ENCODE peak calls at places on chromosomes 3 and 15, in five cellular contexts. One of them, this sample, is unnamed.

GRCh38 chr15:69734699-69735098 is 282.1 kb downstream of the RPLP1 start:
- DNase-seq in NCI-H345: no peak
- DNase-seq in epithelial cell of esophagus: no peak
- DNase-seq in T-helper 9 cell: no peak
- DNase-seq in activated gamma-delta T cell: no peak
- DNase-seq in this sample: no peak

GRCh38 chr15:52780172-52780980 is 9.8 kb downstream of the ONECUT1 start:
- DNase-seq in NCI-H345: peak
- DNase-seq in T-helper 9 cell: peak
- DNase-seq in epithelial cell of esophagus: peak
- DNase-seq in activated gamma-delta T cell: no peak
- DNase-seq in this sample: no peak

GRCh38 chr15:39628821-39629220 is 47.9 kb downstream of the THBS1 start:
- DNase-seq in activated gamma-delta T cell: no peak
- DNase-seq in T-helper 9 cell: no peak
- DNase-seq in NCI-H345: no peak
- DNase-seq in epithelial cell of esophagus: no peak
- DNase-seq in this sample: no peak

GRCh38 chr15:83206387-83206970 is 1.1 kb downstream of the HDGFL3 start:
- DNase-seq in activated gamma-delta T cell: no peak
- DNase-seq in T-helper 9 cell: no peak
- DNase-seq in NCI-H345: no peak
- DNase-seq in epithelial cell of esophagus: no peak
- DNase-seq in this sample: no peak

GRCh38 chr15:44227584-44227983 is 32.5 kb upstream of the FRMD5 start:
- DNase-seq in NCI-H345: no peak
- DNase-seq in epithelial cell of esophagus: peak
- DNase-seq in T-helper 9 cell: no peak
- DNase-seq in activated gamma-delta T cell: no peak
- DNase-seq in this sample: no peak

GRCh38 chr3:49346797-49347251 is 7.0 kb upstream of the USP4 start:
- DNase-seq in NCI-H345: no peak
- DNase-seq in T-helper 9 cell: no peak
- DNase-seq in activated gamma-delta T cell: no peak
- DNase-seq in epithelial cell of esophagus: peak
- DNase-seq in this sample: no peak

GRCh38 chr15:60620707-60621106 is 141.8 kb upstream of the ICE2 start:
- DNase-seq in epithelial cell of esophagus: peak
- DNase-seq in T-helper 9 cell: no peak
- DNase-seq in activated gamma-delta T cell: no peak
- DNase-seq in NCI-H345: no peak
- DNase-seq in this sample: no peak

GRCh38 chr3:102378216-102378615 is 56.6 kb upstream of the ZPLD1 start:
- DNase-seq in epithelial cell of esophagus: peak
- DNase-seq in NCI-H345: no peak
- DNase-seq in activated gamma-delta T cell: no peak
- DNase-seq in T-helper 9 cell: no peak
- DNase-seq in this sample: no peak

GRCh38 chr3:31268868-31269267 is 263.9 kb upstream of the STT3B start:
- DNase-seq in epithelial cell of esophagus: no peak
- DNase-seq in T-helper 9 cell: no peak
- DNase-seq in activated gamma-delta T cell: no peak
- DNase-seq in NCI-H345: no peak
- DNase-seq in this sample: no peak

GRCh38 chr15:58910456-58910855 is 23.0 kb downstream of the SLTM start:
- DNase-seq in NCI-H345: no peak
- DNase-seq in T-helper 9 cell: no peak
- DNase-seq in epithelial cell of esophagus: no peak
- DNase-seq in activated gamma-delta T cell: no peak
- DNase-seq in this sample: no peak

GRCh38 chr3:106773795-106774194 is 603.4 kb upstream of the CCDC54 start:
- DNase-seq in epithelial cell of esophagus: no peak
- DNase-seq in activated gamma-delta T cell: no peak
- DNase-seq in T-helper 9 cell: no peak
- DNase-seq in NCI-H345: no peak
- DNase-seq in this sample: no peak

GRCh38 chr3:158160958-158161357 is 51.1 kb downstream of the RSRC1 start:
- DNase-seq in NCI-H345: no peak
- DNase-seq in epithelial cell of esophagus: peak
- DNase-seq in activated gamma-delta T cell: no peak
- DNase-seq in T-helper 9 cell: no peak
- DNase-seq in this sample: no peak

GRCh38 chr3:58559586-58559985 is 17.6 kb downstream of the FAM107A start:
- DNase-seq in NCI-H345: no peak
- DNase-seq in T-helper 9 cell: no peak
- DNase-seq in epithelial cell of esophagus: no peak
- DNase-seq in activated gamma-delta T cell: no peak
- DNase-seq in this sample: no peak

GRCh38 chr3:170128977-170129431 is 52.5 kb downstream of the PHC3 start:
- DNase-seq in activated gamma-delta T cell: no peak
- DNase-seq in NCI-H345: no peak
- DNase-seq in T-helper 9 cell: no peak
- DNase-seq in epithelial cell of esophagus: peak
- DNase-seq in this sample: no peak

GRCh38 chr3:65992106-65992505 is 46.6 kb downstream of the MAGI1 start:
- DNase-seq in activated gamma-delta T cell: no peak
- DNase-seq in T-helper 9 cell: no peak
- DNase-seq in NCI-H345: no peak
- DNase-seq in epithelial cell of esophagus: peak
- DNase-seq in this sample: no peak

GRCh38 chr3:52518723-52519444 is 14.8 kb downstream of the NT5DC2 start:
- DNase-seq in epithelial cell of esophagus: peak
- DNase-seq in NCI-H345: no peak
- DNase-seq in activated gamma-delta T cell: no peak
- DNase-seq in T-helper 9 cell: no peak
- DNase-seq in this sample: no peak

GRCh38 chr3:188064831-188065493 is 89.0 kb upstream of the LPP start:
- DNase-seq in T-helper 9 cell: no peak
- DNase-seq in epithelial cell of esophagus: no peak
- DNase-seq in activated gamma-delta T cell: no peak
- DNase-seq in NCI-H345: no peak
- DNase-seq in this sample: no peak

GRCh38 chr15:70160267-70160666 is 62.5 kb upstream of the TLE3 start:
- DNase-seq in activated gamma-delta T cell: no peak
- DNase-seq in NCI-H345: no peak
- DNase-seq in epithelial cell of esophagus: no peak
- DNase-seq in T-helper 9 cell: no peak
- DNase-seq in this sample: no peak